ENCODE peak calls at places on chromosomes 2 and 18, in four cellular contexts. One of them, this sample, is unnamed.

GRCh38 chr2:153479527-153479926 is 965 bp upstream of the RPRM start:
- DNase-seq in anterior cingulate cortex: no peak
- DNase-seq in activated T-cell treated with anti-CD3 and anti-CD28 coated beads for 4 hours: no peak
- DNase-seq in activated CD8-positive, alpha-beta memory T cell treated with anti-CD3 and anti-CD28 coated beads for 1 hour: no peak
- DNase-seq in this sample: no peak

GRCh38 chr18:67363694-67364093 is 152.8 kb downstream of the DSEL start:
- DNase-seq in activated CD8-positive, alpha-beta memory T cell treated with anti-CD3 and anti-CD28 coated beads for 1 hour: no peak
- DNase-seq in activated T-cell treated with anti-CD3 and anti-CD28 coated beads for 4 hours: no peak
- DNase-seq in anterior cingulate cortex: no peak
- DNase-seq in this sample: no peak

GRCh38 chr18:42192251-42193248 is 237.5 kb downstream of the PIK3C3 start:
- DNase-seq in activated T-cell treated with anti-CD3 and anti-CD28 coated beads for 4 hours: no peak
- DNase-seq in anterior cingulate cortex: no peak
- DNase-seq in activated CD8-positive, alpha-beta memory T cell treated with anti-CD3 and anti-CD28 coated beads for 1 hour: no peak
- DNase-seq in this sample: no peak

GRCh38 chr2:71600572-71600971 is 147.2 kb downstream of the DYSF start:
- DNase-seq in activated CD8-positive, alpha-beta memory T cell treated with anti-CD3 and anti-CD28 coated beads for 1 hour: no peak
- DNase-seq in activated T-cell treated with anti-CD3 and anti-CD28 coated beads for 4 hours: no peak
- DNase-seq in anterior cingulate cortex: no peak
- DNase-seq in this sample: no peak

GRCh38 chr2:176188218-176188968 is at the start of gene HOXD1:
- DNase-seq in activated CD8-positive, alpha-beta memory T cell treated with anti-CD3 and anti-CD28 coated beads for 1 hour: no peak
- DNase-seq in anterior cingulate cortex: peak
- DNase-seq in activated T-cell treated with anti-CD3 and anti-CD28 coated beads for 4 hours: no peak
- DNase-seq in this sample: no peak

GRCh38 chr2:32652555-32653209 is 24.8 kb downstream of the TTC27 start:
- DNase-seq in anterior cingulate cortex: no peak
- DNase-seq in activated T-cell treated with anti-CD3 and anti-CD28 coated beads for 4 hours: no peak
- DNase-seq in activated CD8-positive, alpha-beta memory T cell treated with anti-CD3 and anti-CD28 coated beads for 1 hour: no peak
- DNase-seq in this sample: no peak

GRCh38 chr18:7557891-7558454 is 9.1 kb upstream of the PTPRM start:
- DNase-seq in anterior cingulate cortex: no peak
- DNase-seq in activated T-cell treated with anti-CD3 and anti-CD28 coated beads for 4 hours: no peak
- DNase-seq in activated CD8-positive, alpha-beta memory T cell treated with anti-CD3 and anti-CD28 coated beads for 1 hour: no peak
- DNase-seq in this sample: no peak

GRCh38 chr2:172039011-172039704 is 39.4 kb downstream of the METAP1D start:
- DNase-seq in activated T-cell treated with anti-CD3 and anti-CD28 coated beads for 4 hours: no peak
- DNase-seq in activated CD8-positive, alpha-beta memory T cell treated with anti-CD3 and anti-CD28 coated beads for 1 hour: no peak
- DNase-seq in anterior cingulate cortex: no peak
- DNase-seq in this sample: no peak

GRCh38 chr2:100214265-100214961 is 72.0 kb upstream of the AFF3 start:
- DNase-seq in activated CD8-positive, alpha-beta memory T cell treated with anti-CD3 and anti-CD28 coated beads for 1 hour: no peak
- DNase-seq in activated T-cell treated with anti-CD3 and anti-CD28 coated beads for 4 hours: no peak
- DNase-seq in anterior cingulate cortex: no peak
- DNase-seq in this sample: no peak

GRCh38 chr2:111965062-111965461 is 66.7 kb downstream of the MERTK start:
- DNase-seq in activated CD8-positive, alpha-beta memory T cell treated with anti-CD3 and anti-CD28 coated beads for 1 hour: no peak
- DNase-seq in anterior cingulate cortex: no peak
- DNase-seq in activated T-cell treated with anti-CD3 and anti-CD28 coated beads for 4 hours: no peak
- DNase-seq in this sample: no peak

GRCh38 chr2:54424555-54425163 is 31.5 kb upstream of the SPTBN1 start:
- DNase-seq in activated T-cell treated with anti-CD3 and anti-CD28 coated beads for 4 hours: no peak
- DNase-seq in anterior cingulate cortex: no peak
- DNase-seq in activated CD8-positive, alpha-beta memory T cell treated with anti-CD3 and anti-CD28 coated beads for 1 hour: no peak
- DNase-seq in this sample: no peak

GRCh38 chr18:3541549-3542386 is 91.8 kb downstream of the TGIF1 start:
- DNase-seq in activated T-cell treated with anti-CD3 and anti-CD28 coated beads for 4 hours: no peak
- DNase-seq in anterior cingulate cortex: no peak
- DNase-seq in activated CD8-positive, alpha-beta memory T cell treated with anti-CD3 and anti-CD28 coated beads for 1 hour: no peak
- DNase-seq in this sample: peak

GRCh38 chr18:80245781-80246655 is 1.3 kb downstream of the PARD6G start:
- DNase-seq in activated CD8-positive, alpha-beta memory T cell treated with anti-CD3 and anti-CD28 coated beads for 1 hour: no peak
- DNase-seq in anterior cingulate cortex: no peak
- DNase-seq in activated T-cell treated with anti-CD3 and anti-CD28 coated beads for 4 hours: no peak
- DNase-seq in this sample: no peak

GRCh38 chr2:70514612-70515055 is 39.0 kb downstream of the TGFA start:
- DNase-seq in activated T-cell treated with anti-CD3 and anti-CD28 coated beads for 4 hours: no peak
- DNase-seq in activated CD8-positive, alpha-beta memory T cell treated with anti-CD3 and anti-CD28 coated beads for 1 hour: no peak
- DNase-seq in anterior cingulate cortex: no peak
- DNase-seq in this sample: no peak

GRCh38 chr2:241796209-241796608 is 12.8 kb upstream of the NEU4 start:
- DNase-seq in anterior cingulate cortex: no peak
- DNase-seq in activated CD8-positive, alpha-beta memory T cell treated with anti-CD3 and anti-CD28 coated beads for 1 hour: no peak
- DNase-seq in activated T-cell treated with anti-CD3 and anti-CD28 coated beads for 4 hours: no peak
- DNase-seq in this sample: no peak

GRCh38 chr2:189662674-189663226 is 1.5 kb downstream of the ASNSD1 start:
- DNase-seq in anterior cingulate cortex: no peak
- DNase-seq in activated T-cell treated with anti-CD3 and anti-CD28 coated beads for 4 hours: no peak
- DNase-seq in activated CD8-positive, alpha-beta memory T cell treated with anti-CD3 and anti-CD28 coated beads for 1 hour: no peak
- DNase-seq in this sample: no peak

GRCh38 chr18:12857215-12857924 is 26.7 kb downstream of the PTPN2 start:
- DNase-seq in activated T-cell treated with anti-CD3 and anti-CD28 coated beads for 4 hours: no peak
- DNase-seq in anterior cingulate cortex: no peak
- DNase-seq in activated CD8-positive, alpha-beta memory T cell treated with anti-CD3 and anti-CD28 coated beads for 1 hour: no peak
- DNase-seq in this sample: peak